ENCODE peak calls at places on chromosomes 4 and X, in four cellular contexts. C, N, S and H are unnamed samples.

GRCh38 chr4:25212822-25213221 is 21.0 kb upstream of the PI4K2B start:
- DNase-seq in C (no peak), N (no peak), S (no peak), H (no peak)

GRCh38 chrX:40434443-40434842 is 146.3 kb upstream of the ATP6AP2 start:
- DNase-seq in C (no peak), N (no peak), S (no peak), H (no peak)

GRCh38 chr4:182697094-182697493 is 220.1 kb downstream of the DCTD start:
- DNase-seq in C (no peak), N (no peak), S (no peak), H (no peak)

GRCh38 chr4:26372076-26372475 is 51.3 kb downstream of the RBPJ start:
- DNase-seq in C (no peak), N (no peak), S (no peak), H (no peak)

GRCh38 chrX:47662144-47662657 is 3.2 kb upstream of the UXT start:
- DNase-seq in C (no peak), N (no peak), S (no peak), H (no peak)

GRCh38 chrX:78092296-78092695 is 11.8 kb upstream of the PGK1 start:
- DNase-seq in C (no peak), N (peak; percentile 1), S (peak; percentile 52), H (peak; percentile 19)

GRCh38 chr4:156476359-156476758 is 495.2 kb downstream of the PDGFC start:
- DNase-seq in C (no peak), N (no peak), S (no peak), H (no peak)

GRCh38 chr4:98482847-98483806 is 175.3 kb downstream of the TSPAN5 start:
- DNase-seq in C (no peak), N (no peak), S (no peak), H (no peak)

GRCh38 chr4:147749811-147750321 is 18.0 kb downstream of the ARHGAP10 start:
- DNase-seq in C (no peak), N (peak; percentile 23), S (no peak), H (no peak)

GRCh38 chrX:110795645-110796510 is at the start of gene CHRDL1:
- DNase-seq in C (peak; percentile 62), N (peak; percentile 58), S (peak; percentile 57), H (peak; percentile 18)

GRCh38 chr4:40180356-40180755 is 16.5 kb upstream of the RHOH start:
- DNase-seq in C (no peak), N (no peak), S (no peak), H (no peak)

GRCh38 chr4:1244081-1244977 is 4.6 kb downstream of the CTBP1 start:
- DNase-seq in C (peak; percentile 52), N (peak; percentile 1), S (no peak), H (peak; percentile 10)

GRCh38 chr4:44016582-44017421 is 431.8 kb downstream of the KCTD8 start:
- DNase-seq in C (no peak), N (no peak), S (no peak), H (no peak)

GRCh38 chr4:167940217-167940616 is 152.1 kb upstream of the ANXA10 start:
- DNase-seq in C (no peak), N (no peak), S (no peak), H (no peak)

GRCh38 chr4:180261346-180261745 is 1981.9 kb upstream of the TENM3 start:
- DNase-seq in C (no peak), N (no peak), S (no peak), H (no peak)

GRCh38 chr4:80362578-80363181 is 27.1 kb downstream of the CFAP299 start:
- DNase-seq in C (no peak), N (peak; percentile 15), S (peak; percentile 60), H (peak; percentile 33)

GRCh38 chr4:119628281-119629141 is at the start of gene PDE5A:
- DNase-seq in C (peak; percentile 73), N (peak; percentile 88), S (peak; percentile 91), H (peak; percentile 85)

GRCh38 chrX:153413731-153414130 is 2.5 kb downstream of the ZFP92 start:
- DNase-seq in C (no peak), N (no peak), S (no peak), H (no peak)

GRCh38 chrX:120023259-120023658 is 54.2 kb downstream of the RHOXF2B start:
- DNase-seq in C (no peak), N (no peak), S (no peak), H (no peak)

GRCh38 chrX:151870603-151871002 is 42.1 kb upstream of the MAGEA4 start:
- DNase-seq in C (no peak), N (no peak), S (no peak), H (no peak)

GRCh38 chr4:141254326-141254725 is 33.6 kb downstream of the ZNF330 start:
- DNase-seq in C (no peak), N (no peak), S (no peak), H (no peak)

GRCh38 chr4:124111922-124112321 is 600.6 kb downstream of the ANKRD50 start:
- DNase-seq in C (no peak), N (no peak), S (peak; percentile 79), H (no peak)

GRCh38 chr4:153676984-153677383 is 7.1 kb upstream of the TLR2 start:
- DNase-seq in C (no peak), N (no peak), S (no peak), H (no peak)

GRCh38 chrX:150503898-150504219 is 64.6 kb upstream of the MTM1 start:
- DNase-seq in C (no peak), N (peak; percentile 26), S (no peak), H (no peak)

GRCh38 chrX:1093112-1093511 is 119.3 kb downstream of the CRLF2 start:
- DNase-seq in C (no peak), N (no peak), S (no peak), H (no peak)

GRCh38 chrX:118498351-118498750 is 2.7 kb downstream of the DOCK11 start:
- DNase-seq in C (no peak), N (no peak), S (no peak), H (no peak)

GRCh38 chr4:141127884-141128283 is 5.4 kb downstream of the RNF150 start:
- DNase-seq in C (no peak), N (peak; percentile 36), S (no peak), H (no peak)

GRCh38 chr4:127140306-127140705 is 492.5 kb upstream of the INTU start:
- DNase-seq in C (no peak), N (no peak), S (no peak), H (no peak)

GRCh38 chrX:69153060-69153730 is 12.1 kb downstream of the PJA1 start:
- DNase-seq in C (peak; percentile 45), N (peak; percentile 12), S (peak; percentile 82), H (no peak)

GRCh38 chr4:77432702-77433101 is 172.9 kb upstream of the CXCL13 start:
- DNase-seq in C (no peak), N (no peak), S (peak; percentile 45), H (no peak)

GRCh38 chr4:144647095-144647959 is 1.4 kb downstream of the HHIP start:
- DNase-seq in C (no peak), N (no peak), S (no peak), H (no peak)

GRCh38 chr4:71559957-71560541 is 221.2 kb downstream of the SLC4A4 start:
- DNase-seq in C (no peak), N (no peak), S (no peak), H (no peak)

GRCh38 chrX:50470103-50471031 is at the start of gene DGKK:
- DNase-seq in C (no peak), N (peak; percentile 3), S (peak; percentile 87), H (peak; percentile 76)

GRCh38 chr4:6782147-6782845 is at the start of gene KIAA0232:
- DNase-seq in C (peak; percentile 92), N (peak; percentile 93), S (peak; percentile 96), H (peak; percentile 92)
- TF ChIP-seq CTCF in C (peak; percentile 23), N (peak; percentile 33), S (no peak), H (no peak)

DNA sequence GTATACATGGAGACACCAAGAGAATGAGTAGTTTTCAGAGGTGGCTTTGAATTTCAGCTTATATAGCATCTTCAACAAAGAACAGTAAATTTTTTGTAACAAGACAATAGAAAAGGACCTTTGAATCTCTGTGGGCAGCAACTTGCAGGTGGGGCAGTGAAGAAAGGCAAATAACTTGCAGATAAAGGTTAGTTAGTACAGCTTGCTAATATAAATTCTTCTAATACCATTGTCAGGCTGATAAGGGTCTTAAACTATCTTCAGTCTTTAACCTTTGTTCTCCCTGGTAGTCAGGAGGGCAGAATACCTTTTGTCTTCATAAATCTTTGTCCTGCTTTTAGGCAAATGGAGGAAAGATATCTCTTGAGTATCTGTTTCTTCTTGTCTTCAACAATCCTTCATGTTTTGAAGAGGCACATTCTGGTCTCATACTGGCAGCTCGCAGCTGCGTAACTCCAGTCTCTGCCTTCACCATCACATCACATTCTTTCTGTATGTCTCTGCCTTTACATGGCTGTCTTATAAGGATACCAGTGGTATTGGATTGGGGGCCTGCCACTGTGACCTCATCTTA is 16.0 kb downstream of the ANXA3 start:
- DNase-seq in C (no peak), N (no peak), S (no peak), H (no peak)
- H3K4me1 ChIP-seq in C (no peaks in the 10 kb centered on the region), N (peaks cover 48% of the 10 kb centered on the region), S (peaks cover 6% of the 10 kb centered on the region), H (no peaks in the 10 kb centered on the region)

GRCh38 chrX:107465932-107466620 is 16.6 kb downstream of the FRMPD3 start:
- DNase-seq in C (no peak), N (no peak), S (no peak), H (no peak)
- H3K27me3 ChIP-seq in C (peaks cover 3% of the 10 kb centered on the region), N (no peaks in the 10 kb centered on the region), S (no peaks in the 10 kb centered on the region), H (no peaks in the 10 kb centered on the region)

DNA sequence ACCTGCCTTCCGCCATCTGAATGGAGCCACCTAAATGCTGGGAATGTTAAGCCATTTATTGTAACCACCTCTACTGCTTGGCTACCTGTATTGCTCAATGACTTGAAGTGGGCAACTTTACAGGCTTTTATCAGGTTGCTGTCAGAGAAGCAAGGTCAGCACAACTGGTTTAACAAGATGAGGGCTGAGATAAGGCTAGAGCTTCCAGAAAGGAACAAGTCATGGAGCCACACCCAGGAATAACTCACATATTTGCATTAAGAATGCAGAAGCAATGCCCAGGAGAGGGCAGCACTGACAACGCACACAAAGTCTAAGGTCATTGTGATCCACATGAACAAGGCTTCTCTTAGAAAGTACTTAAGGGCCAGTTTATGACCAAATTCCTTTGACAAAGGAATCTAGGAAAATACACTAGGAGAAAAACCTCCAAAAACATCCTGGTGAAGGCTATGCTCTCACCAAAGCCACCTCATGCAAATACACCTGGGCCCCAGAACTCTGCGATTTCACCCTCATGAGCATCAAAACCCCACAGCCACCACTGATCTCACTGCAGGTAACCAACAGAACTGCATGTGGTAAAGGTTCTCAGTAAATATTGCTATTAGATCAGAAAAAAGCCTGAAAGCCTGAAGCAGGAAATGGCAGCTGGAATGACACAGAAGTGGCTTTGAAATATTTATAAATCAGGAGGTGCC is 15.0 kb upstream of the STS start:
- DNase-seq in C (no peak), N (peak; percentile 55), S (peak; percentile 64), H (peak; percentile 10)
- TF ChIP-seq CTCF in C (peak; percentile 14), N (peak; percentile 55), S (peak; percentile 46), H (peak; percentile 45)